ENCODE peak calls at places on chromosomes 3 and 15, in eight cellular contexts. W, J, K, F, P, E, A and V are unnamed samples.
A peak's percentile ranks its signal among the peaks of the same experiment; 100 is the strongest.

GRCh38 chr3:161221881-161222600 is 930 bp downstream of the NMD3 start:
- DNase-seq in W (no peak), J (no peak), K (peak; percentile 44), F (no peak), P (peak; percentile 10), E (peak; percentile 47), A (no peak), V (no peak)

GRCh38 chr3:112333002-112333385 is at the start of gene CD200:
- DNase-seq in W (peak; percentile 70), J (peak; percentile 81), K (peak; percentile 69), F (no peak), P (no peak), E (peak; percentile 18), A (peak; percentile 65), V (peak; percentile 35)

GRCh38 chr3:168386301-168386700 is 290.6 kb upstream of the GOLIM4 start:
- DNase-seq in W (no peak), J (no peak), K (no peak), F (no peak), P (no peak), E (no peak), A (no peak), V (no peak)

GRCh38 chr3:4533489-4534443 is 40.6 kb downstream of the ITPR1 start:
- DNase-seq in W (no peak), J (peak; percentile 50), K (no peak), F (no peak), P (no peak), E (no peak), A (no peak), V (peak; percentile 80)

GRCh38 chr3:14425574-14426304 is 23.3 kb downstream of the SLC6A6 start:
- DNase-seq in W (no peak), J (no peak), K (no peak), F (no peak), P (no peak), E (no peak), A (no peak), V (no peak)

GRCh38 chr15:65028921-65029735 is at the start of gene MTFMT:
- DNase-seq in W (peak; percentile 95), J (peak; percentile 93), K (peak; percentile 78), F (no peak), P (peak; percentile 88), E (peak; percentile 93), A (peak; percentile 94), V (peak; percentile 93)

GRCh38 chr3:119221779-119222320 is 18.8 kb downstream of the B4GALT4 start:
- DNase-seq in W (no peak), J (no peak), K (no peak), F (no peak), P (no peak), E (no peak), A (no peak), V (no peak)

GRCh38 chr3:182738583-182739514 is 54.5 kb upstream of the ATP11B start:
- DNase-seq in W (no peak), J (no peak), K (no peak), F (no peak), P (no peak), E (no peak), A (no peak), V (no peak)

GRCh38 chr3:138332472-138333073 is 2.9 kb upstream of the NME9 start:
- DNase-seq in W (no peak), J (peak; percentile 25), K (peak; percentile 70), F (no peak), P (peak; percentile 50), E (peak; percentile 44), A (no peak), V (no peak)

GRCh38 chr3:115245437-115245836 is 98.3 kb upstream of the ZBTB20 start:
- DNase-seq in W (no peak), J (no peak), K (peak; percentile 94), F (peak; percentile 78), P (no peak), E (peak; percentile 45), A (peak; percentile 75), V (no peak)

GRCh38 chr3:62843508-62843907 is 31.7 kb downstream of the CADPS start:
- DNase-seq in W (no peak), J (no peak), K (no peak), F (no peak), P (no peak), E (no peak), A (no peak), V (no peak)

GRCh38 chr3:8604006-8604405 is 40.6 kb downstream of the SSUH2 start:
- DNase-seq in W (no peak), J (no peak), K (no peak), F (no peak), P (no peak), E (no peak), A (no peak), V (no peak)

GRCh38 chr3:156745766-156746165 is 71.4 kb downstream of the TIPARP start:
- DNase-seq in W (no peak), J (no peak), K (no peak), F (no peak), P (no peak), E (no peak), A (no peak), V (no peak)

GRCh38 chr3:106013971-106014370 is 145.2 kb upstream of the CBLB start:
- DNase-seq in W (no peak), J (no peak), K (peak; percentile 72), F (peak; percentile 58), P (no peak), E (no peak), A (no peak), V (no peak)

GRCh38 chr3:157429703-157430102 is 6.9 kb upstream of the PTX3 start:
- DNase-seq in W (no peak), J (no peak), K (peak; percentile 68), F (no peak), P (peak; percentile 79), E (no peak), A (no peak), V (no peak)

GRCh38 chr3:113255100-113255853 is 43.9 kb downstream of the BOC start:
- DNase-seq in W (no peak), J (no peak), K (no peak), F (no peak), P (no peak), E (no peak), A (no peak), V (no peak)

GRCh38 chr15:25059698-25060471 is 105.1 kb downstream of the SNRPN start:
- DNase-seq in W (peak; percentile 2), J (no peak), K (no peak), F (no peak), P (no peak), E (no peak), A (peak; percentile 45), V (no peak)

GRCh38 chr3:45881031-45882022 is 5.0 kb upstream of the CCR9 start:
- DNase-seq in W (no peak), J (no peak), K (peak; percentile 17), F (no peak), P (peak; percentile 54), E (no peak), A (no peak), V (no peak)

GRCh38 chr3:76063019-76063418 is 277.7 kb upstream of the ZNF717 start:
- DNase-seq in W (no peak), J (no peak), K (peak; percentile 57), F (no peak), P (no peak), E (peak; percentile 1), A (peak; percentile 59), V (no peak)

GRCh38 chr3:150218236-150218635 is 189.9 kb upstream of the TSC22D2 start:
- DNase-seq in W (no peak), J (no peak), K (no peak), F (no peak), P (no peak), E (no peak), A (no peak), V (no peak)

GRCh38 chr3:100603449-100603848 is 6.0 kb upstream of the ADGRG7 start:
- DNase-seq in W (no peak), J (peak; percentile 43), K (peak; percentile 46), F (no peak), P (peak; percentile 36), E (peak; percentile 72), A (no peak), V (no peak)

GRCh38 chr15:65132841-65133549 is 613 bp downstream of the PDCD7 start:
- DNase-seq in W (no peak), J (peak; percentile 80), K (peak; percentile 58), F (no peak), P (peak; percentile 50), E (peak; percentile 33), A (no peak), V (peak; percentile 46)

GRCh38 chr15:51524376-51524775 is 98.2 kb downstream of the DMXL2 start:
- DNase-seq in W (no peak), J (no peak), K (no peak), F (no peak), P (no peak), E (no peak), A (no peak), V (no peak)

GRCh38 chr15:51526955-51527354 is 95.6 kb downstream of the DMXL2 start:
- DNase-seq in W (no peak), J (no peak), K (no peak), F (no peak), P (no peak), E (no peak), A (no peak), V (no peak)
- H3K4me3 ChIP-seq in W (no peak overlapping the region), J (no peak overlapping the region), K (no peak overlapping the region), F (no peak overlapping the region), P (no peak overlapping the region), E (no peak overlapping the region), A (no peak overlapping the region), V (no peak overlapping the region)

GRCh38 chr15:98800437-98801233 is 152.3 kb downstream of the IGF1R start:
- DNase-seq in W (peak; percentile 58), J (peak; percentile 76), K (peak; percentile 96), F (peak; percentile 26), P (no peak), E (peak; percentile 96), A (peak; percentile 82), V (peak; percentile 44)
- H3K4me3 ChIP-seq in W (no peak overlapping the region), J (peak overlapping the region; percentile 44), K (peak overlapping the region; percentile 8), F (no peak overlapping the region), P (no peak overlapping the region), E (peak overlapping the region; percentile 30), A (no peak overlapping the region), V (no peak overlapping the region)

GRCh38 chr3:189233225-189233858 is 61.6 kb downstream of the TPRG1 start:
- DNase-seq in W (peak; percentile 47), J (peak; percentile 75), K (peak; percentile 75), F (peak; percentile 22), P (peak; percentile 21), E (peak; percentile 83), A (no peak), V (peak; percentile 59)

GRCh38 chr3:189238071-189238470 is 66.3 kb downstream of the TPRG1 start:
- DNase-seq in W (no peak), J (no peak), K (no peak), F (no peak), P (no peak), E (no peak), A (no peak), V (no peak)

GRCh38 chr3:189237516-189237915 is 65.7 kb downstream of the TPRG1 start:
- DNase-seq in W (no peak), J (no peak), K (no peak), F (no peak), P (no peak), E (no peak), A (no peak), V (no peak)

GRCh38 chr3:189235214-189235613 is 63.4 kb downstream of the TPRG1 start:
- DNase-seq in W (no peak), J (no peak), K (no peak), F (no peak), P (no peak), E (no peak), A (no peak), V (no peak)

GRCh38 chr3:189236352-189236751 is 64.6 kb downstream of the TPRG1 start:
- DNase-seq in W (no peak), J (no peak), K (no peak), F (no peak), P (no peak), E (no peak), A (no peak), V (no peak)
- H3K4me3 ChIP-seq in W (no peak overlapping the region), J (no peak overlapping the region), K (no peak overlapping the region), F (no peak overlapping the region), P (no peak overlapping the region), E (no peak overlapping the region), A (no peak overlapping the region), V (no peak overlapping the region)

GRCh38 chr15:91549581-91549980 is 303.9 kb upstream of the SLCO3A1 start:
- DNase-seq in W (no peak), J (no peak), K (no peak), F (no peak), P (no peak), E (no peak), A (no peak), V (no peak)
- H3K4me3 ChIP-seq in W (no peak overlapping the region), J (no peak overlapping the region), K (no peak overlapping the region), F (no peak overlapping the region), P (no peak overlapping the region), E (no peak overlapping the region), A (no peak overlapping the region), V (no peak overlapping the region)